ENCODE peak calls at places on chromosomes 6 and 20, in four cellular contexts. W is neuronal stem cell, X is right lobe of liver, Q is SK-N-SH. G is an unnamed sample. For H3K27me3, the result is how much of the 10 kb centered on the place peaks cover.

GRCh38 chr6:69973138-69973537 is 106.8 kb downstream of the COL19A1 start:
- DNase-seq in W (no peak), Q (no peak), X (no peak), G (no peak)

GRCh38 chr6:167956983-167957492 is 40.4 kb upstream of the KIF25 start:
- DNase-seq in X (no peak), Q (no peak), W (no peak), G (no peak)

GRCh38 chr6:169918239-169918953 is 167.0 kb downstream of the ERMARD start:
- DNase-seq in Q (peak), W (no peak), X (no peak), G (no peak)

GRCh38 chr6:142542704-142543233 is 241.0 kb downstream of the ADGRG6 start:
- DNase-seq in Q (no peak), W (no peak), X (no peak), G (no peak)

GRCh38 chr6:63441266-63441956 is 121.6 kb upstream of the LGSN start:
- DNase-seq in W (no peak), Q (peak), X (no peak), G (peak)

GRCh38 chr6:108115598-108116058 is 41.1 kb upstream of the OSTM1 start:
- DNase-seq in W (peak), Q (peak), X (peak), G (peak)

GRCh38 chr20:8756410-8756809 is 312.5 kb upstream of the PLCB4 start:
- DNase-seq in X (no peak), Q (no peak), W (no peak), G (no peak)

GRCh38 chr20:49913399-49914047 is 1.8 kb downstream of the SPATA2 start:
- DNase-seq in Q (no peak), X (no peak), W (no peak), G (no peak)

GRCh38 chr6:7047966-7048365 is 59.8 kb upstream of the RREB1 start:
- DNase-seq in X (no peak), W (no peak), Q (no peak), G (no peak)

GRCh38 chr20:16129411-16129810 is 443.8 kb downstream of the KIF16B start:
- DNase-seq in W (no peak), Q (no peak), X (no peak), G (no peak)

GRCh38 chr20:16128538-16129106 is 444.6 kb downstream of the KIF16B start:
- DNase-seq in W (no peak), X (no peak), Q (no peak), G (no peak)

GRCh38 chr20:16135630-16136029 is 437.6 kb downstream of the KIF16B start:
- DNase-seq in X (no peak), W (no peak), Q (no peak), G (no peak)

DNA sequence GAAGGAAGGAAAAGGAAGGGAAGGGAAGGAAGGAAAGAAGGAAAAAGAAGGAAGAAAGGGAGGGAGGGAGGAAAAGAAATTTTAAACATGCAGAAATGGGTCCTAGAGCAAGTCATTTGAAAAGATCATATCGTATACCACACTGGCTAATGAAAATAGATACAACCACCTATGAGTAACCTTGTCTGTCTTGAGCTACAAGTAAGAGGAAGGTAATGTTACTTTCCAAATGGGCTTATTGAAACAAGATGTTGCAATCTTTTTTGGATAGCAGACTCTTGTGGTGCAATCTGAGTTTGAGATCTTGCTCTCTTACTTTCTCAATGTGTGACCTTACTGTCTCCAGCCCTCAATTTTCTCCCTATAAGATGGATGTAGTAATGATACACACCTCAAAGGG is 440.8 kb downstream of the KIF16B start:
- DNase-seq in X (no peak), W (no peak), Q (no peak), G (no peak)
- H3K4me3 ChIP-seq in X (no peak), W (no peak), Q (no peak), G (no peak)

DNA sequence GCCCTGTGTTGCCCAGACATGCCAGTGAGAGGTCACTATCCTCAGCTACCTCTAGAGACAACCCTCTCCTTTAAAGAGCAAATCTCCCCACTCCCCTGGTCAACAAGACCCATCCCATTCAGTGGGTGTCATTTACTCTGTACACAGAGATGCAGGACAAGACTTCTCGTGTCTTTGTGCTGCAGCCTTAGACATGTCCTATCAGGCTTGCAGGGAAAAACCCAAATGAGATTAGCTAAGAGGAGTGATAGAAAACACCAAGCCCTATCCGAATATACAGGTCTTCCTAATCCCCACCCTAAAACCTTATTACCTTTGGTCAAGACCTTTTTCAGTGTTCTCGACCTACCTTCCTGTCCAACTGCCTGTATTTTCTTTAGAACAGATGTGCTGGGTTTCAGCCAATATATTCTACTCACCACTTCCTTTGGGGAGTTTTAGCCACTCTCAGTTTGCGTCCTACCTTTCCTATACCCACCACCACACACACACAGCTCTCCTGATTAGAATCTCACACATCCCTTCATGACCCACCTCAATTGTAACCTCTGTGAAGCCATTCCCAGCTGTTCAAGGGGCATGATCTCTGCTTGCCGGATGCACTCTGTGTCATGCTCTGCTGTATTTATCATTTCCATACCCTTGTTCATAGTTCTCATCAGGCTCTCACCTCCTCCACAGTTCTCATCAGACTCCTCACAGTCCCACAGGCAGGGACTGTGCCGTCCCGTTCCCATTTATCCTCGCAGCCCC is 39.7 kb downstream of the TRAM2 start:
- DNase-seq in Q (no peak), W (no peak), X (no peak), G (no peak)
- H3K27ac ChIP-seq in Q (peak), W (no peak), X (no peak), G (no peak)

GRCh38 chr20:46252352-46253091 is 55.8 kb downstream of the CDH22 start:
- DNase-seq in X (no peak), Q (no peak), W (no peak), G (no peak)
- H3K27me3 ChIP-seq in X (under half), Q (under half), W (under half), G (half or more)

GRCh38 chr6:43856005-43856765 is 86.2 kb downstream of the VEGFA start:
- DNase-seq in Q (peak), W (no peak), X (peak), G (peak)
- H3K4me3 ChIP-seq in Q (no peak), W (no peak), X (no peak), G (no peak)

G was measured in endodermal cell.